ENCODE peak calls at places on chromosomes 1 and 21, in seven cellular contexts. One of them, this sample, is unnamed.

GRCh38 chr1:183604048-183604808 is 14.0 kb upstream of the NCF2 start:
- DNase-seq in IMR-90: peak
- DNase-seq in trophoblast cell: no peak
- DNase-seq in mesenchymal stem cell: peak
- DNase-seq in neuronal stem cell: no peak
- DNase-seq in H9: no peak
- DNase-seq in mesendoderm: peak
- DNase-seq in this sample: no peak

GRCh38 chr1:212607206-212607923 is 1.2 kb upstream of the ATF3 start:
- DNase-seq in mesendoderm: no peak
- DNase-seq in IMR-90: no peak
- DNase-seq in trophoblast cell: peak
- DNase-seq in mesenchymal stem cell: peak
- DNase-seq in neuronal stem cell: no peak
- DNase-seq in H9: no peak
- DNase-seq in this sample: peak

GRCh38 chr1:87463917-87464565 is 135.4 kb downstream of the LMO4 start:
- DNase-seq in mesendoderm: no peak
- DNase-seq in IMR-90: no peak
- DNase-seq in neuronal stem cell: no peak
- DNase-seq in trophoblast cell: no peak
- DNase-seq in H9: no peak
- DNase-seq in mesenchymal stem cell: no peak
- DNase-seq in this sample: no peak

GRCh38 chr21:41953831-41954653 is at the start of gene C2CD2:
- DNase-seq in IMR-90: peak
- DNase-seq in mesendoderm: peak
- DNase-seq in trophoblast cell: peak
- DNase-seq in mesenchymal stem cell: peak
- DNase-seq in H9: peak
- DNase-seq in neuronal stem cell: peak
- DNase-seq in this sample: no peak

GRCh38 chr1:94974824-94975223 is 47.9 kb upstream of the CNN3 start:
- DNase-seq in IMR-90: peak
- DNase-seq in mesenchymal stem cell: peak
- DNase-seq in H9: no peak
- DNase-seq in neuronal stem cell: no peak
- DNase-seq in mesendoderm: no peak
- DNase-seq in trophoblast cell: peak
- DNase-seq in this sample: no peak

GRCh38 chr1:184574588-184574987 is 180.1 kb downstream of the EDEM3 start:
- DNase-seq in neuronal stem cell: peak
- DNase-seq in mesendoderm: peak
- DNase-seq in mesenchymal stem cell: no peak
- DNase-seq in IMR-90: no peak
- DNase-seq in H9: peak
- DNase-seq in trophoblast cell: no peak
- DNase-seq in this sample: no peak

GRCh38 chr21:43598416-43599120 is 60.7 kb downstream of the HSF2BP start:
- DNase-seq in mesenchymal stem cell: peak
- DNase-seq in mesendoderm: peak
- DNase-seq in neuronal stem cell: no peak
- DNase-seq in H9: no peak
- DNase-seq in trophoblast cell: peak
- DNase-seq in IMR-90: peak
- DNase-seq in this sample: no peak

GRCh38 chr1:12179111-12179519 is 12.3 kb downstream of the TNFRSF1B start:
- DNase-seq in mesendoderm: no peak
- DNase-seq in trophoblast cell: peak
- DNase-seq in mesenchymal stem cell: peak
- DNase-seq in neuronal stem cell: no peak
- DNase-seq in H9: no peak
- DNase-seq in IMR-90: peak
- DNase-seq in this sample: no peak

GRCh38 chr1:178727014-178727895 is 2.2 kb downstream of the RALGPS2 start:
- DNase-seq in H9: no peak
- DNase-seq in mesenchymal stem cell: peak
- DNase-seq in mesendoderm: peak
- DNase-seq in neuronal stem cell: peak
- DNase-seq in trophoblast cell: no peak
- DNase-seq in IMR-90: no peak
- DNase-seq in this sample: no peak

GRCh38 chr1:151284013-151284577 is 2.0 kb downstream of the ZNF687 start:
- DNase-seq in mesenchymal stem cell: no peak
- DNase-seq in trophoblast cell: no peak
- DNase-seq in mesendoderm: no peak
- DNase-seq in IMR-90: no peak
- DNase-seq in H9: no peak
- DNase-seq in neuronal stem cell: no peak
- DNase-seq in this sample: no peak

GRCh38 chr21:31878831-31879230 is 6.0 kb downstream of the HUNK start:
- DNase-seq in H9: no peak
- DNase-seq in trophoblast cell: no peak
- DNase-seq in mesenchymal stem cell: no peak
- DNase-seq in neuronal stem cell: no peak
- DNase-seq in IMR-90: no peak
- DNase-seq in mesendoderm: no peak
- DNase-seq in this sample: no peak

GRCh38 chr21:31879911-31880310 is 7.1 kb downstream of the HUNK start:
- DNase-seq in neuronal stem cell: no peak
- DNase-seq in IMR-90: no peak
- DNase-seq in trophoblast cell: no peak
- DNase-seq in mesendoderm: peak
- DNase-seq in mesenchymal stem cell: no peak
- DNase-seq in H9: no peak
- DNase-seq in this sample: no peak

GRCh38 chr21:31877558-31877957 is 4.7 kb downstream of the HUNK start:
- DNase-seq in trophoblast cell: no peak
- DNase-seq in mesendoderm: no peak
- DNase-seq in H9: no peak
- DNase-seq in IMR-90: no peak
- DNase-seq in neuronal stem cell: no peak
- DNase-seq in mesenchymal stem cell: no peak
- DNase-seq in this sample: no peak

GRCh38 chr21:31879251-31879650 is 6.4 kb downstream of the HUNK start:
- DNase-seq in mesendoderm: no peak
- DNase-seq in mesenchymal stem cell: no peak
- DNase-seq in H9: no peak
- DNase-seq in trophoblast cell: no peak
- DNase-seq in neuronal stem cell: no peak
- DNase-seq in IMR-90: no peak
- DNase-seq in this sample: no peak

GRCh38 chr21:31880816-31881215 is 8.0 kb downstream of the HUNK start:
- DNase-seq in neuronal stem cell: no peak
- DNase-seq in H9: no peak
- DNase-seq in mesendoderm: no peak
- DNase-seq in trophoblast cell: no peak
- DNase-seq in mesenchymal stem cell: no peak
- DNase-seq in IMR-90: no peak
- DNase-seq in this sample: no peak
- H2BK120ac ChIP-seq in neuronal stem cell: no peak
- H2BK120ac ChIP-seq in H9: no peak
- H2BK120ac ChIP-seq in mesendoderm: no peak
- H2BK120ac ChIP-seq in trophoblast cell: no peak
- H2BK120ac ChIP-seq in mesenchymal stem cell: no peak
- H2BK120ac ChIP-seq in IMR-90: no peak
- H2BK120ac ChIP-seq in this sample: no peak

DNA sequence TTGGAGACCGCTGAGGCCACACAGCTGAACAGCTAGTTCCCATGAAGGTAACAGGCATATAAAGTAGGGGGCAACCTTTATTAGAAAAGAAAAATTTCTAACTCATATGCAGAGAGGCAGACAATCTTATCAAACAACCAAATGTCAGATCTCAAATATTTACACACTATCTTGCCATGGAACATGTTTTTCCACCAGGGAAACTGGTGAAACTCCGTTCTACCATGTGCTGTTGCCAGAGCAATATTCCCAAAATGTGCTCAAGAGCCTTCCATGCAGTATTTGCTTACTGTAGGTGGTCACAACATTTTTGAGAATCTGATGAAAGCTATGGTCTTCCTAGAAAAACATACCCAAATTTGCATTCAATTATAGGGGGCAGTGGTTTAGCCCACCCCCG is 143.4 kb upstream of the MAGI3 start:
- DNase-seq in IMR-90: no peak
- DNase-seq in neuronal stem cell: no peak
- DNase-seq in mesenchymal stem cell: no peak
- DNase-seq in mesendoderm: no peak
- DNase-seq in H9: no peak
- DNase-seq in trophoblast cell: no peak
- DNase-seq in this sample: no peak
- H2BK120ac ChIP-seq in IMR-90: no peak
- H2BK120ac ChIP-seq in neuronal stem cell: no peak
- H2BK120ac ChIP-seq in mesenchymal stem cell: no peak
- H2BK120ac ChIP-seq in mesendoderm: no peak
- H2BK120ac ChIP-seq in H9: no peak
- H2BK120ac ChIP-seq in trophoblast cell: no peak
- H2BK120ac ChIP-seq in this sample: no peak

DNA sequence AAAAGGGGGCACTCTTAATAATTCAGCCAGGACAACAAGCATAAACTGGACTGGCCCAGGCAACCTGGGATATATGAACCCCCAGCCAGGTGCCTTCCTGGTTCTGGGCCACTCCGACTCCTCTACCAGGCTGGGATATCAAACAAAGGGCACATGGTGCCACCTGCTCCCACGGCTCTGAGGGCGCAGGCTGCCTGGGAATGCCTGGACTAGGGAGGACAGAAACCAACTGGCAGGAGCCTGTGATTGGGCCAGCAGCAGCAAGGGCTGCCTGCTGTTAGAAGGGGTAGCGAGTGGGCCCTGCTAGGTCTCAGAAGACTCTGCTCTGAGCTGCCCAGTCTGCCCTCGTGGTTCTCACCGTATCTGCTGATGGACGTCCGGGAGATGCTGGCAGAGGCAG is 123.2 kb upstream of the CD34 start:
- DNase-seq in trophoblast cell: no peak
- DNase-seq in mesenchymal stem cell: no peak
- DNase-seq in H9: no peak
- DNase-seq in mesendoderm: no peak
- DNase-seq in neuronal stem cell: no peak
- DNase-seq in IMR-90: no peak
- DNase-seq in this sample: no peak
- H2BK120ac ChIP-seq in trophoblast cell: no peak
- H2BK120ac ChIP-seq in mesenchymal stem cell: no peak
- H2BK120ac ChIP-seq in H9: no peak
- H2BK120ac ChIP-seq in mesendoderm: no peak
- H2BK120ac ChIP-seq in neuronal stem cell: no peak
- H2BK120ac ChIP-seq in IMR-90: no peak
- H2BK120ac ChIP-seq in this sample: no peak

DNA sequence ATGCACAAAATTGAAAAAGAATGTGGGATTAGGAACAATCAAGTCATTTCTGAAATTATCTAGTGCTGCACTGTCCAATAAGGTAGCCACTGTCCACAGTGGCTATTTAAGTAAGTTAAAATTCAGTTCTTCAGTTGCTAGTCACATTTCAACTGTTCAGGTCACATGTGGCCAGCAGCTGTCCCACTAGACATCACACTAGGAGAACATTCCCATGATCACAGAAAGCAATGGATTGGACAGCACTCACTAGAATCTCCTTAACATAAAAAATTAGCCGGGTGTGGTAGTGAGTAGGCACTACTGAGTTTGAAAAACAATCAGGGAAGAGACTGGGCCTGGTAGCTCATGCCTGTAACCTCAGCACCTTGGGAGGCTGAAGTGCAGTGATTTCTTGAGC is 33.6 kb downstream of the NUP133 start:
- DNase-seq in trophoblast cell: no peak
- DNase-seq in H9: no peak
- DNase-seq in mesenchymal stem cell: no peak
- DNase-seq in mesendoderm: no peak
- DNase-seq in neuronal stem cell: no peak
- DNase-seq in IMR-90: no peak
- DNase-seq in this sample: no peak
- H2BK120ac ChIP-seq in trophoblast cell: no peak
- H2BK120ac ChIP-seq in H9: no peak
- H2BK120ac ChIP-seq in mesenchymal stem cell: no peak
- H2BK120ac ChIP-seq in mesendoderm: no peak
- H2BK120ac ChIP-seq in neuronal stem cell: no peak
- H2BK120ac ChIP-seq in IMR-90: no peak
- H2BK120ac ChIP-seq in this sample: no peak

GRCh38 chr1:226733309-226733708 is 5.8 kb downstream of the ITPKB start:
- DNase-seq in neuronal stem cell: no peak
- DNase-seq in trophoblast cell: no peak
- DNase-seq in mesendoderm: no peak
- DNase-seq in mesenchymal stem cell: no peak
- DNase-seq in IMR-90: no peak
- DNase-seq in H9: no peak
- DNase-seq in this sample: no peak
- H2BK120ac ChIP-seq in neuronal stem cell: no peak
- H2BK120ac ChIP-seq in trophoblast cell: no peak
- H2BK120ac ChIP-seq in mesendoderm: no peak
- H2BK120ac ChIP-seq in mesenchymal stem cell: no peak
- H2BK120ac ChIP-seq in IMR-90: no peak
- H2BK120ac ChIP-seq in H9: no peak
- H2BK120ac ChIP-seq in this sample: no peak

DNA sequence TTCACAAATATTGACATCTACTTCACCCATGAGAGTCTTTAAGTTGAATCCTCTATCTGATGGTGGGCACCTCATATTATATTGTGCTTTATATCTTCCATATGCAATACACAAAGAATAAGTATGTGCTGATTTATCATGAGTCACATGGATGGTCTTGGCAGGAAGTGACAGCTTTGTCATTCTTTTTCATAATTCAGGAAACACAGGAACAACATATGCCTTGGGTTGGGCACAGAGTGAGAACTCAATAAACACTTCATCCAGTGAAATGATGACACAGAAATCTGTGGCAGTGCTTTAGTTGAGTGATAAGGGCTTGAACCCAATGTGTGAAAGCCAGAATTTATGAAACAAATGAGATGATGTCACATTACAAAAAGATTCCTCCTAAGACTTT is 41.2 kb downstream of the GADD45A start:
- DNase-seq in mesenchymal stem cell: no peak
- DNase-seq in mesendoderm: no peak
- DNase-seq in H9: no peak
- DNase-seq in IMR-90: peak
- DNase-seq in trophoblast cell: no peak
- DNase-seq in neuronal stem cell: no peak
- DNase-seq in this sample: no peak
- H2BK120ac ChIP-seq in mesenchymal stem cell: no peak
- H2BK120ac ChIP-seq in mesendoderm: no peak
- H2BK120ac ChIP-seq in H9: no peak
- H2BK120ac ChIP-seq in IMR-90: no peak
- H2BK120ac ChIP-seq in trophoblast cell: no peak
- H2BK120ac ChIP-seq in neuronal stem cell: no peak
- H2BK120ac ChIP-seq in this sample: no peak

DNA sequence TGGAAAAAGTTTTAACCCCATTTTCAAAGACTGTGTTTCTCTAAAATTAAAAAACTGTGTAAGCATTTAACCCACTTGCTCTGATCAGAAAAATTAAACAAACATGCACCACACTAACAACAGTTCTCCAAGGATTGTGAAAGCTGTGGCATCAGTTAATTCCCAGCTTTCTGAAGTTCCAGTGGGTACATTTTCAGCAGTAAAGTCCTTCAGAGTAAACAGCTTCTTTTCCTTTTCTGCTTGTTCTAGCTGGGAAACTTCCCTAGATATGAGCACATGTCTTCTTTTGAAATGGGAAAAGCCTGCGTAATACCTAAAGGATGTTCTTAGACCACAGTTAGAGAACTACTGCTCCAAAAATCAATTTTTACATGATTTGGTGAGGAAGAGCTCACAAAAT is 11.1 kb downstream of the PRRX1 start:
- DNase-seq in mesenchymal stem cell: no peak
- DNase-seq in H9: no peak
- DNase-seq in trophoblast cell: no peak
- DNase-seq in mesendoderm: no peak
- DNase-seq in neuronal stem cell: no peak
- DNase-seq in IMR-90: no peak
- DNase-seq in this sample: no peak
- H2BK120ac ChIP-seq in mesenchymal stem cell: no peak
- H2BK120ac ChIP-seq in H9: no peak
- H2BK120ac ChIP-seq in trophoblast cell: no peak
- H2BK120ac ChIP-seq in mesendoderm: no peak
- H2BK120ac ChIP-seq in neuronal stem cell: no peak
- H2BK120ac ChIP-seq in IMR-90: peak
- H2BK120ac ChIP-seq in this sample: no peak